ENCODE peak calls at places on chromosomes 13 and 19, in six cellular contexts. One of them, this sample, is unnamed.

GRCh38 chr13:51618626-51619025 is 34.4 kb downstream of the WDFY2 start:
- DNase-seq in ascending aorta: no peak
- DNase-seq in dorsolateral prefrontal cortex: no peak
- DNase-seq in astrocyte of the cerebellum: no peak
- DNase-seq in HFF-Myc: no peak
- DNase-seq in heart left ventricle: no peak
- DNase-seq in this sample: no peak

GRCh38 chr13:62357887-62358645 is 942.4 kb upstream of the PCDH20 start:
- DNase-seq in ascending aorta: no peak
- DNase-seq in dorsolateral prefrontal cortex: no peak
- DNase-seq in astrocyte of the cerebellum: peak
- DNase-seq in HFF-Myc: no peak
- DNase-seq in heart left ventricle: no peak
- DNase-seq in this sample: no peak

GRCh38 chr13:24097064-24097463 is 63.5 kb upstream of the SPATA13 start:
- DNase-seq in ascending aorta: no peak
- DNase-seq in dorsolateral prefrontal cortex: no peak
- DNase-seq in astrocyte of the cerebellum: no peak
- DNase-seq in HFF-Myc: no peak
- DNase-seq in heart left ventricle: no peak
- DNase-seq in this sample: no peak

GRCh38 chr13:26449063-26449848 is 108.2 kb upstream of the WASF3 start:
- DNase-seq in ascending aorta: no peak
- DNase-seq in dorsolateral prefrontal cortex: no peak
- DNase-seq in astrocyte of the cerebellum: no peak
- DNase-seq in HFF-Myc: no peak
- DNase-seq in heart left ventricle: no peak
- DNase-seq in this sample: no peak

GRCh38 chr13:112768795-112769411 is 79.1 kb downstream of the ATP11A start:
- DNase-seq in ascending aorta: no peak
- DNase-seq in dorsolateral prefrontal cortex: no peak
- DNase-seq in astrocyte of the cerebellum: no peak
- DNase-seq in HFF-Myc: no peak
- DNase-seq in heart left ventricle: peak
- DNase-seq in this sample: no peak

GRCh38 chr13:83634601-83635000 is 247.7 kb downstream of the SLITRK1 start:
- DNase-seq in ascending aorta: no peak
- DNase-seq in dorsolateral prefrontal cortex: no peak
- DNase-seq in astrocyte of the cerebellum: no peak
- DNase-seq in HFF-Myc: no peak
- DNase-seq in heart left ventricle: no peak
- DNase-seq in this sample: no peak

GRCh38 chr19:19087676-19088075 is 23.9 kb downstream of the SLC25A42 start:
- DNase-seq in ascending aorta: no peak
- DNase-seq in dorsolateral prefrontal cortex: no peak
- DNase-seq in astrocyte of the cerebellum: no peak
- DNase-seq in HFF-Myc: no peak
- DNase-seq in heart left ventricle: no peak
- DNase-seq in this sample: no peak

GRCh38 chr19:45901432-45901903 is 945 bp downstream of the MYPOP start:
- DNase-seq in ascending aorta: peak
- DNase-seq in dorsolateral prefrontal cortex: no peak
- DNase-seq in astrocyte of the cerebellum: no peak
- DNase-seq in HFF-Myc: no peak
- DNase-seq in heart left ventricle: peak
- DNase-seq in this sample: no peak

GRCh38 chr19:35279374-35279773 is 3.0 kb upstream of the HAMP start:
- DNase-seq in ascending aorta: no peak
- DNase-seq in dorsolateral prefrontal cortex: no peak
- DNase-seq in astrocyte of the cerebellum: no peak
- DNase-seq in HFF-Myc: no peak
- DNase-seq in heart left ventricle: no peak
- DNase-seq in this sample: no peak

GRCh38 chr13:82747948-82748347 is 1134.3 kb downstream of the SLITRK1 start:
- DNase-seq in ascending aorta: no peak
- DNase-seq in dorsolateral prefrontal cortex: no peak
- DNase-seq in astrocyte of the cerebellum: peak
- DNase-seq in HFF-Myc: peak
- DNase-seq in heart left ventricle: no peak
- DNase-seq in this sample: no peak

GRCh38 chr13:94346261-94347019 is 133.0 kb downstream of the DCT start:
- DNase-seq in ascending aorta: no peak
- DNase-seq in dorsolateral prefrontal cortex: no peak
- DNase-seq in astrocyte of the cerebellum: no peak
- DNase-seq in HFF-Myc: no peak
- DNase-seq in heart left ventricle: no peak
- DNase-seq in this sample: no peak

GRCh38 chr13:114035583-114036501 is 62.0 kb upstream of the C13orf46 start:
- DNase-seq in ascending aorta: no peak
- DNase-seq in dorsolateral prefrontal cortex: peak
- DNase-seq in astrocyte of the cerebellum: no peak
- DNase-seq in HFF-Myc: no peak
- DNase-seq in heart left ventricle: no peak
- DNase-seq in this sample: no peak

GRCh38 chr13:41059896-41060722 is 1.2 kb upstream of the WBP4 start:
- DNase-seq in ascending aorta: peak
- DNase-seq in dorsolateral prefrontal cortex: peak
- DNase-seq in astrocyte of the cerebellum: peak
- DNase-seq in HFF-Myc: peak
- DNase-seq in heart left ventricle: peak
- DNase-seq in this sample: peak
- TF ChIP-seq CTCF in ascending aorta: peak
- TF ChIP-seq CTCF in dorsolateral prefrontal cortex: peak
- TF ChIP-seq CTCF in astrocyte of the cerebellum: peak
- TF ChIP-seq CTCF in HFF-Myc: peak
- TF ChIP-seq CTCF in heart left ventricle: no peak
- TF ChIP-seq CTCF in this sample: no peak

GRCh38 chr13:19601749-19602725 is 31.4 kb upstream of the MPHOSPH8 start:
- DNase-seq in ascending aorta: no peak
- DNase-seq in dorsolateral prefrontal cortex: no peak
- DNase-seq in astrocyte of the cerebellum: no peak
- DNase-seq in HFF-Myc: no peak
- DNase-seq in heart left ventricle: peak
- DNase-seq in this sample: no peak
- TF ChIP-seq CTCF in ascending aorta: no peak
- TF ChIP-seq CTCF in dorsolateral prefrontal cortex: no peak
- TF ChIP-seq CTCF in astrocyte of the cerebellum: no peak
- TF ChIP-seq CTCF in HFF-Myc: no peak
- TF ChIP-seq CTCF in heart left ventricle: no peak
- TF ChIP-seq CTCF in this sample: no peak

GRCh38 chr19:15810335-15810734 is 5.1 kb downstream of the OR10H1 start:
- DNase-seq in ascending aorta: no peak
- DNase-seq in dorsolateral prefrontal cortex: no peak
- DNase-seq in astrocyte of the cerebellum: no peak
- DNase-seq in HFF-Myc: no peak
- DNase-seq in heart left ventricle: no peak
- DNase-seq in this sample: no peak
- TF ChIP-seq CTCF in ascending aorta: no peak
- TF ChIP-seq CTCF in dorsolateral prefrontal cortex: no peak
- TF ChIP-seq CTCF in astrocyte of the cerebellum: no peak
- TF ChIP-seq CTCF in HFF-Myc: no peak
- TF ChIP-seq CTCF in heart left ventricle: peak
- TF ChIP-seq CTCF in this sample: no peak

DNA sequence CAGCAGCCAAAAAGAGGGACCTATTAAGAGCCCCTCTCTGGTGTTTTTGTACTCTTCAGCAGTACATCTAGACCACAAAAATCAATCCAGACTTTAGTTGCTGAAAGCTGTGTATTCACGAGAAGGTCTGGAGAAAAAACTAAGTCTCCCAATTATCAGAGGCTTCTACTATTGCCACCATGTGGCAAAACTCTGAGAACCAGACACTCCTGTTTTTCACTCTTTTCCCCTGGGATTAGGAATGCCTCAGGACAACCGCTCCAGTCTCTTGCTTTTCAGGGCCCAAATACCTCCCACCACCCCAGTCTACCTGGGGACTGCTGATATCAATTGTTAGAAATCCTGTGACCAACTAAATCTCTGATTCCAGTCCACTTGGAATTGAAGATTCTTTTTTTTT is 30.1 kb upstream of the OBI1 start:
- DNase-seq in ascending aorta: no peak
- DNase-seq in dorsolateral prefrontal cortex: no peak
- DNase-seq in astrocyte of the cerebellum: no peak
- DNase-seq in HFF-Myc: no peak
- DNase-seq in heart left ventricle: no peak
- DNase-seq in this sample: no peak
- TF ChIP-seq CTCF in ascending aorta: no peak
- TF ChIP-seq CTCF in dorsolateral prefrontal cortex: no peak
- TF ChIP-seq CTCF in astrocyte of the cerebellum: peak
- TF ChIP-seq CTCF in HFF-Myc: no peak
- TF ChIP-seq CTCF in heart left ventricle: no peak
- TF ChIP-seq CTCF in this sample: no peak